ENCODE peak calls at places on chromosomes 5 and 9, in six cellular contexts. V, E, S, O, F and M are unnamed samples.

GRCh38 chr9:121976751-121977150 is 116.4 kb downstream of the TTLL11 start:
- DNase-seq in O (no peak), F (no peak), S (no peak), E (peak; percentile 95), V (no peak), M (no peak)

GRCh38 chr9:18905033-18905882 is 127.8 kb downstream of the SAXO1 start:
- DNase-seq in S (no peak), E (peak; percentile 62), V (no peak), F (no peak), O (no peak), M (no peak)

GRCh38 chr9:35669331-35670145 is 4.2 kb upstream of the CA9 start:
- DNase-seq in E (peak; percentile 74), S (no peak), O (peak; percentile 94), F (no peak), V (no peak), M (no peak)

GRCh38 chr5:10555134-10555733 is 8.6 kb upstream of the ANKRD33B start:
- DNase-seq in F (no peak), S (no peak), V (no peak), E (peak; percentile 92), O (no peak), M (no peak)

GRCh38 chr5:15321771-15322170 is 178.2 kb upstream of the FBXL7 start:
- DNase-seq in E (no peak), O (no peak), S (no peak), V (no peak), F (no peak), M (no peak)

GRCh38 chr5:91957671-91958070 is 574.6 kb upstream of the ARRDC3 start:
- DNase-seq in V (no peak), S (no peak), E (peak; percentile 66), F (no peak), O (no peak), M (no peak)

GRCh38 chr9:33785914-33786313 is 9.4 kb upstream of the PRSS3 start:
- DNase-seq in F (no peak), O (no peak), E (peak; percentile 36), V (no peak), S (peak; percentile 11), M (no peak)

GRCh38 chr5:96324708-96325107 is 108.3 kb downstream of the PCSK1 start:
- DNase-seq in S (no peak), E (peak; percentile 92), V (no peak), F (no peak), O (no peak), M (no peak)

GRCh38 chr9:23088932-23089364 is 642.3 kb downstream of the DMRTA1 start:
- DNase-seq in V (no peak), S (peak; percentile 84), E (no peak), O (no peak), F (no peak), M (no peak)

GRCh38 chr5:61755726-61756125 is 423.7 kb downstream of the ZSWIM6 start:
- DNase-seq in E (no peak), F (no peak), S (no peak), V (no peak), O (no peak), M (no peak)

GRCh38 chr9:87180846-87181245 is 233.5 kb upstream of the GAS1 start:
- DNase-seq in V (no peak), E (no peak), O (no peak), F (no peak), S (no peak), M (no peak)

GRCh38 chr9:16510506-16510905 is 360.0 kb downstream of the BNC2 start:
- DNase-seq in S (no peak), V (no peak), O (no peak), F (no peak), E (no peak), M (no peak)

GRCh38 chr5:180553530-180553929 is 37.8 kb downstream of the SCGB3A1 start:
- DNase-seq in F (no peak), V (no peak), O (no peak), S (no peak), E (no peak), M (no peak)

GRCh38 chr5:68440666-68441065 is 225.1 kb downstream of the PIK3R1 start:
- DNase-seq in O (no peak), V (no peak), F (no peak), E (no peak), S (no peak), M (no peak)

GRCh38 chr9:112885324-112885723 is 5.4 kb downstream of the SLC46A2 start:
- DNase-seq in V (no peak), S (no peak), O (no peak), F (no peak), E (no peak), M (no peak)

GRCh38 chr5:158511454-158511853 is 588.3 kb downstream of the EBF1 start:
- DNase-seq in O (no peak), V (no peak), F (peak; percentile 44), E (no peak), S (no peak), M (peak; percentile 36)

GRCh38 chr9:116163293-116164055 is 9.9 kb downstream of the PAPPA start:
- DNase-seq in E (peak; percentile 35), V (no peak), O (no peak), S (peak; percentile 13), F (no peak), M (no peak)

GRCh38 chr5:335740-336038 is 14.2 kb downstream of the AHRR start:
- DNase-seq in S (no peak), V (no peak), E (no peak), F (no peak), O (no peak), M (no peak)

GRCh38 chr5:166618555-166618954 is 1672.9 kb upstream of the WWC1 start:
- DNase-seq in O (no peak), E (no peak), V (no peak), F (no peak), S (peak; percentile 87), M (no peak)

GRCh38 chr5:73256012-73256411 is 83.0 kb downstream of the TMEM174 start:
- DNase-seq in F (no peak), O (no peak), V (no peak), E (no peak), S (no peak), M (no peak)

GRCh38 chr9:75001719-75002421 is 26.2 kb downstream of the CARNMT1 start:
- DNase-seq in F (peak; percentile 44), V (no peak), S (peak; percentile 82), O (no peak), E (peak; percentile 91), M (peak; percentile 41)

GRCh38 chr9:88775037-88775471 is 216.2 kb upstream of the S1PR3 start:
- DNase-seq in F (no peak), O (peak; percentile 44), S (no peak), V (no peak), E (peak; percentile 98), M (no peak)

GRCh38 chr5:180088561-180088960 is 17.0 kb upstream of the RNF130 start:
- DNase-seq in F (no peak), O (no peak), V (no peak), S (no peak), E (no peak), M (no peak)

GRCh38 chr5:54470677-54471076 is 15.2 kb downstream of the HSPB3 start:
- DNase-seq in O (no peak), F (no peak), E (peak; percentile 62), V (no peak), S (no peak), M (no peak)

DNA sequence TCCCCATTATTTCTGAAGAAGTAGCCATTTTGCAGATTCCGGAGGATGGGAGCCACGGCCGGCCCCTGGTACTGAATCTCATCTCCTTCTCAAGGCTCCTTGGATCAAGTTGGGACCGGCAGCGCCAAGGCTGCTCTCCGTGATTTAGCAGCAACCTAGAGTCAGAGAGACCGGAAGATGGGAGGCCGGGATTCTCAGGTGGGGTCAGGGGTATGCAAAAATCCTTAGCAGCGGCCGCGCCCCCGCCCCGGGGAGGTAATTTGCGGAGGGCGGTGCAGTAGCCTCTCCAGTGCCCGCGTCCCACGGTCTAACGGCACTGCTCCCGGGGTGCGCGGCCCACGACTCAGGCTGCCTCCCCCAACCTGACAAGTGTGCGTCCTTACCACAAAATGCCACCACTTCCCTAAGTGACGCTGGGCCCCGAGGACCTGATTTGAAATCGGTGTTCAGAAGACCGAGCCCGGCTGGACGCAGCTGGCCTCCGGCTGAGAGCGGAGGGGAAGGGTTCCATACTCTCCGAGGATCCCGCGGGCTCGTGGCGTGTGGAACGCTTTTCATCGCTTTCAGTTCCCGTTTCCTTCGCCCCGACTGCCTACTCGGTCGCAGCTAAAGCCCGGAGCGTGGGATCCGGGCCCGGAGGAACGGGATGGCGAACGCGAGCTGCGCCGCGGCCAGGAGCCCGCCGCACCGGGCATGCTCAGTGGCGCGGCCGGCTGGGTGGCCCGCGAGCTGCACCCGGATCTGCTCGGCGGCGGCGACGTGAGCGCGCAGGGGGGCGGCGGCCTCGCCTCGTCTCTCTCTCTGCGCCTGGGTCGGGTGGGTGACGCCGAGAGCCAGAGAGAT is at the start of gene SCAMP1:
- DNase-seq in F (peak; percentile 96), V (peak; percentile 92), E (peak; percentile 88), O (peak; percentile 94), S (peak; percentile 95), M (peak; percentile 94)
- TF ChIP-seq CTCF in F (peak; percentile 18), V (peak; percentile 22), E (no peak), O (no peak), S (peak; percentile 36), M (no peak)

GRCh38 chr5:108905818-108906217 is 158.1 kb downstream of the FER start:
- DNase-seq in S (no peak), E (peak; percentile 28), F (no peak), O (no peak), V (no peak), M (no peak)
- TF ChIP-seq CTCF in S (no peak), E (no peak), F (no peak), O (no peak), V (no peak), M (no peak)

DNA sequence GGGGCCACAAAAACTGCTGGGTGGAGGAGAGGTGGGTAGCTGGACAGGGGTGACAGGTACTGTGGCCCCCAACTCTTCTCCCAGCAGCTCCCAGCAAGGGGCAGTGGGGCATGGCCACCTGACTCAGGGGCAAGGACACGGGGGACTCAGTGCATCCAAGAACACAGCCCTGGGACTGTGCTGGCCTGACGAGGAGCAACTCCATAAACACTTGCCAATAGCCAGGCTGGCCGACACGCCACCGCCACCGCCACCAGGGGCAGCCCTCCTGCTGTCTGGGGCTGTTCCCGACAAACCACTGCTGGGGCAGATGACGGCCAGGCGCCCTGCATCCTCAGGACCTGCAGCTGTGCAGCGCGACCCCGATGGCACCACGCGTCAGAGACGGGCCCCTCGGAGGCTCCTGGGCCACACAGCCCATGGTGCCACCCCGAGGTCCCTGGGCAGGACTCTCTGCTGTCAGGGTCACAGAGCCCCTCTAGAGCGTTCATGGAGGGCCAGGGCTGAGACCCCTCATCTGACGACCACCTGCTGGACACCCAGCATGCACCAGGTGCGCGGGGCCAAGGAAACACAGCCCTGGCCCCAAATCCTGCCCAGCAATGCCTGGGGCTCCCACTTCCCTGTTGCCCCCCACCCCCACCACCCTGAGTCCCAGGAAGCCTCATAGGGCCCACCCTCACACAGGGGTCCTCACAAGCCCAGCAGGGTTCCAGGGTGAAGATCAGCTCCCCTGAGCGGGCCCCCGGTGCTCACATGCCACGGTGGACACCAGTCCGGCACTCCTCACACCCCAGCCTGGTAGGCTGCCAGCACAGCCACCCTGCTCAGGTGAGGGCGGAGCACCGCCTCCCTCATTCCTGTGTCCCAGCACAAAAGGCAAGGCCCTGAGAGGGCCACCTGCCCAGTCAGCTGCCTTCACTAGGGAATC is 56.0 kb upstream of the UBAC1 start:
- DNase-seq in V (peak; percentile 46), S (no peak), F (no peak), E (no peak), O (peak; percentile 69), M (no peak)
- TF ChIP-seq CTCF in V (no peak), S (no peak), F (no peak), E (no peak), O (no peak), M (no peak)

GRCh38 chr5:117461403-117461802 is 886.8 kb upstream of the SEMA6A start:
- DNase-seq in O (no peak), V (no peak), E (no peak), F (no peak), S (no peak), M (no peak)

GRCh38 chr5:117454716-117455212 is 880.1 kb upstream of the SEMA6A start:
- DNase-seq in O (peak; percentile 61), E (peak; percentile 18), F (peak; percentile 10), S (peak; percentile 26), V (peak; percentile 49), M (peak; percentile 49)

GRCh38 chr5:117455236-117456233 is 880.9 kb upstream of the SEMA6A start:
- DNase-seq in S (peak; percentile 59), V (no peak), O (peak; percentile 30), E (no peak), F (no peak), M (peak; percentile 2)
- TF ChIP-seq CTCF in S (peak; percentile 53), V (no peak), O (peak; percentile 8), E (peak; percentile 15), F (no peak), M (no peak)